ENCODE peak calls at places on chromosomes 11 and 22, in five cellular contexts. S, G, F, P and O are unnamed samples.
A peak's percentile ranks its signal among the peaks of the same experiment; 100 is the strongest.

GRCh38 chr11:57775474-57775873 is 13.9 kb downstream of the CTNND1 start:
- DNase-seq in S (no peak), G (no peak), F (no peak), P (no peak), O (no peak)

GRCh38 chr11:95556342-95557151 is 233.0 kb downstream of the FAM76B start:
- DNase-seq in S (no peak), G (no peak), F (peak; percentile 38), P (no peak), O (no peak)

GRCh38 chr22:29623553-29624169 is 20.2 kb downstream of the NF2 start:
- DNase-seq in S (no peak), G (no peak), F (no peak), P (no peak), O (no peak)

GRCh38 chr11:114821626-114822025 is 143.3 kb downstream of the NXPE2 start:
- DNase-seq in S (no peak), G (no peak), F (no peak), P (no peak), O (no peak)

GRCh38 chr11:359181-359714 is 10.1 kb upstream of the B4GALNT4 start:
- DNase-seq in S (no peak), G (no peak), F (no peak), P (no peak), O (no peak)

GRCh38 chr11:70423523-70424505 is 25.5 kb downstream of the CTTN start:
- DNase-seq in S (no peak), G (no peak), F (no peak), P (no peak), O (no peak)

GRCh38 chr22:36445158-36445668 is 36.2 kb downstream of the TXN2 start:
- DNase-seq in S (no peak), G (no peak), F (no peak), P (no peak), O (no peak)

GRCh38 chr11:133714471-133715375 is 130.6 kb downstream of the SPATA19 start:
- DNase-seq in S (no peak), G (no peak), F (no peak), P (no peak), O (no peak)

GRCh38 chr11:8814923-8815240 is 96.1 kb upstream of the AKIP1 start:
- DNase-seq in S (no peak), G (no peak), F (no peak), P (no peak), O (no peak)

GRCh38 chr22:43861529-43861928 is 784 bp downstream of the SULT4A1 start:
- DNase-seq in S (no peak), G (no peak), F (no peak), P (no peak), O (no peak)

GRCh38 chr11:103624708-103625623 is 411.5 kb upstream of the DDI1 start:
- DNase-seq in S (no peak), G (no peak), F (peak; percentile 71), P (no peak), O (no peak)

GRCh38 chr11:128859563-128860441 is 7.3 kb downstream of the KCNJ1 start:
- DNase-seq in S (peak; percentile 60), G (peak; percentile 85), F (no peak), P (peak; percentile 75), O (no peak)

GRCh38 chr11:122105009-122105828 is 10.8 kb downstream of the BLID start:
- DNase-seq in S (no peak), G (no peak), F (no peak), P (no peak), O (no peak)

GRCh38 chr22:36940676-36941075 is 27.2 kb downstream of the CSF2RB start:
- DNase-seq in S (no peak), G (no peak), F (no peak), P (no peak), O (no peak)

GRCh38 chr22:43002198-43002577 is 12.8 kb downstream of the PACSIN2 start:
- DNase-seq in S (no peak), G (no peak), F (peak; percentile 45), P (no peak), O (no peak)

GRCh38 chr11:92141159-92141558 is 83.5 kb upstream of the FAT3 start:
- DNase-seq in S (no peak), G (no peak), F (no peak), P (no peak), O (no peak)

GRCh38 chr11:19380375-19380774 is 139.6 kb upstream of the E2F8 start:
- DNase-seq in S (no peak), G (no peak), F (no peak), P (no peak), O (no peak)

DNA sequence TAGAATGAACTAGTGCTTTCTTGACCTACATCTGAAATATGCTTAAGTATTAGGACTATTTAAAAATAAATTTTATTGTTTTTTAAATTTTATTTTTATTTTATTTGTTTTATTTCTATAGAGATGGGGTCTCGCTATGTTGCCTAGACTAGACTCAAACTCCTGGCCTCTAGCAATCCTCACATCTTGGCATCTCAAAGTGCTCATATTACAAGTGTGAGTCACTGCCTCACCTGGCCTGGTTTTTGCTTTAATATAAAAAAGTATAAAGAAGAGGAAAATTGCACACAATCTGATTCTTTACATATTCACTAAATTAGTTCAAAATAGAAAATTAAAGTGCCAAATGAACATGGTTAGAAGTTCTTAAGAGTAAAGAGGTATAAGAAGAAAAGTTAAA is 37.5 kb downstream of the HEPHL1 start:
- DNase-seq in S (no peak), G (no peak), F (no peak), P (no peak), O (no peak)
- TF ChIP-seq CTCF in S (no peak), G (no peak), F (no peak), P (no peak), O (no peak)

DNA sequence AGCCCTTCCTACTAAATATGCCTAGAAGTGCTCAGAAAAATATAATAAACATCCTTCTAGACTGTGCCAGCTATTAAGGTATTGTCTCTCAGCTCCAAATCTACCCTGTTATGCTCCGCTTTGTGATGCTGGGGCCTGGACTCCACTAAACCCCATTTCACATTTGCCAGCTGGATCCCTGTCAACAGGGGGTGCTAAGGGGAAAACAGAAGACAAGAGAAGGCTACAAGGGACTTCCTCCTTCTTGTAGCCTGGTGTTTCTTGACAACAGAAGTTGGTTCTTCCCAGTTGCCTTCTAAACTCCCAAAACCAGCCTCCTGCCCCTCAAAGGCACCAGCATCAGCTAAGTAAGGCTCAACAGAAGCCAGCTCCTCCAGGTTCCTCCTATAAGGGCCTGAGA is 5.2 kb downstream of the NUMA1 start:
- DNase-seq in S (no peak), G (no peak), F (no peak), P (no peak), O (no peak)
- TF ChIP-seq CTCF in S (no peak), G (no peak), F (peak; percentile 12), P (no peak), O (no peak)

DNA sequence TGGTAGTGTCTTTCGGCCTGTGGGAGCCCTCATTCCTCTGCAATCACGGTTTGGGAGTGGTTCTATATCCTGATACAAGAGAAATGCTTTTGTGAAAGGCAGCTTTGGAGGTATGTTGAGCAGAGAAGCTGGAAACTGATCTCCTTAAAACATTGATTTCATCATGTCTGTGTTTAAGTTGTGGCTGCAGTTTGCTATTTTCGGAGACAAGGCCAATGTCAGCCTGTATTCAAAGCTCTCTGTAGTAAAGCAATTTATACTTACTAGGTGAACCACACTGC is 86.6 kb downstream of the BDNF start:
- DNase-seq in S (no peak), G (no peak), F (no peak), P (no peak), O (no peak)
- TF ChIP-seq CTCF in S (no peak), G (no peak), F (no peak), P (no peak), O (no peak)

GRCh38 chr11:72139500-72139899 is 4.0 kb downstream of the FOLR3 start:
- DNase-seq in S (no peak), G (no peak), F (no peak), P (no peak), O (no peak)
- TF ChIP-seq CTCF in S (no peak), G (no peak), F (no peak), P (no peak), O (no peak)

DNA sequence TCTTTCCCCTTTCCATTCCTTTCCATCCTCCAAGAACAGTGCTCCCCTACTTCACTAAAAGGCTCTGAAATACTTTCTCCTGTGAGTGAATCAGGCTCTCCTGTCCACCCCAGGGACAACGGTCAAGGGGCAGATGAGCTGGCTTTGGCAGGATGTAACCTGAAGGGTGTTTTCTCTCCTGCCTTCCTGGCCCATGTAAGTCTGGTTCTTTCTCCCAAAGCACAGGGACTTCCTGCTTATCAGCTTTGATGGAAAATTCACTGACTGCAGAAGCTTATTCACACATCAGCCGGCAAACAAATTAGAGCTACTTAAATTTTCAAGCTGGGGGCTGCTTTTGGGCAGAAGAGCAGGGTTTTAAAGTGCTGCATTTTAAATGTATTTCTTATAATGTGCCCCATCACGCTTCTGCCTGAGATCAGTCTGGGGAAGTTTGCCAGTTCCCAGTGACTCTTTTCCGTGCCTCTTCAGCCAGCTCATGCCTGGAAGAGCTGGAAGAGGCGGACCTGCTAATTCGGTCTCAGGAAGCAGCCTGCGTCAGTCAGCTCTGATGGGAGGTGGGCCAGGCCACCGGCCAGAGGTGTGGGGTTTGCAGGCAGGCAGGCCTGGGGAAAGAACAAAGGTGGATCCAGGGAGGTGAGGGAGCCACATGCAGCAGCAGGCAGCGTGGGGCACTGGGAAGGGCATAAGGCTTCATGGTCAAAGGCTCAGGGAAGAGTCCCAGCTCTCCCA is 140.3 kb upstream of the TBCEL start:
- DNase-seq in S (no peak), G (no peak), F (no peak), P (no peak), O (no peak)
- TF ChIP-seq CTCF in S (no peak), G (no peak), F (no peak), P (no peak), O (no peak)

DNA sequence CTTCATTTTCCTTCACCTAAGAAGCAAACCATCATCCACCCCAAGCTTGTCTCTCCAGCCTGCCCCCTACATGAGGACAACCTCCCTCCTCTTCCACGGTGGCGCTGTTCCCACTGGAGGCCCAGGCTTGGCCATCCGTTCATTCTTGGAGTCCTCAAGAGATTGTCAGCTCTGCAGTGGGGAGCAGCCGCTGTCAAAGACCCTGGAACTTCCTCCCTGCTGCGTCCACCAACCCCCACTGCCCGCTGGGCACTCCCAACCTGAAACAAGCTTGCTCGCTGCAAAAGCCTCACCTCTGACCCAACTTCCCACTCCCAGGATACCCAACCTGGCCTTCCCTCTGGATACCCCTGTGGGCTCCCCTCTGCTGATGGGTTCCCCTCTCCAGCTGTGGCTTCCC is 10.4 kb upstream of the CD81 start:
- DNase-seq in S (no peak), G (no peak), F (no peak), P (no peak), O (no peak)
- TF ChIP-seq CTCF in S (no peak), G (no peak), F (no peak), P (no peak), O (no peak)

GRCh38 chr11:44083906-44084305 is 11.6 kb upstream of the EXT2 start:
- DNase-seq in S (no peak), G (no peak), F (no peak), P (no peak), O (no peak)
- TF ChIP-seq CTCF in S (no peak), G (no peak), F (no peak), P (no peak), O (no peak)

DNA sequence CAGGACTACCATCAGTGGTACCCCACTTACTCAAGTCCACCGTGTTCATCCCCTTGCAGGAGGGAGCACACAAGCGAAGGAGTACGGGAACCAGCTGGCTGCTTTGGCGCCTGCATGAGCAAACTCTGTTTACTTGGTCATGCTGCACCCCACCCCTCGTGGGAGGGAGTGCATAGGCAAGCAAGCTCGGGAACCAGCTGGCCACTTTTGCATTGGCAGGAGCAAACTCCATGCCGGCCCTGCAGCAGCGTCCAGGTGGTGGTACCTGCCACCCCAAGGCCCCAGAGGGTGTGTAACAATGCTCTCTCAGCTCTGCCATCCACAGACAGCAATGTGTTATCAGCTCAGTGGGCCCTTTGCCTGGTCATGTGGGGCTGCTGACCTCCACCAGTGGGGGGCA is 737.8 kb downstream of the FAM181B start:
- DNase-seq in S (no peak), G (no peak), F (no peak), P (no peak), O (no peak)
- TF ChIP-seq CTCF in S (no peak), G (no peak), F (no peak), P (no peak), O (no peak)